ENCODE peak calls at places on chromosomes 7 and 10, in nine cellular contexts. C is right cardiac atrium; I is CD4-positive, alpha-beta T cell; M is GM23338; T is tibial nerve; P is left lung; E is gastrocnemius medialis; V is RWPE1; H is ascending aorta. B is an unnamed sample.

GRCh38 chr10:36254191-36254590 is 612.1 kb upstream of the FZD8 start:
- DNase-seq in C (peak), I (no peak), M (no peak), T (peak), P (peak), E (peak), V (peak), H (no peak), B (no peak)

GRCh38 chr7:94030634-94031033 is 26.5 kb upstream of the BET1 start:
- DNase-seq in C (no peak), I (no peak), M (no peak), T (no peak), P (no peak), E (no peak), V (no peak), H (no peak), B (no peak)

GRCh38 chr7:101590663-101591435 is 38.2 kb downstream of the MYL10 start:
- DNase-seq in C (no peak), I (no peak), M (no peak), T (no peak), P (no peak), E (no peak), V (no peak), H (no peak), B (no peak)

GRCh38 chr10:72275351-72276012 is 1.8 kb downstream of the DDIT4 start:
- DNase-seq in C (no peak), I (no peak), M (peak), T (no peak), P (peak), E (peak), V (no peak), H (no peak), B (no peak)

GRCh38 chr10:44963772-44964633 is 4.4 kb downstream of the RASSF4 start:
- DNase-seq in C (peak), I (no peak), M (peak), T (peak), P (no peak), E (peak), V (no peak), H (peak), B (peak)

GRCh38 chr10:30383366-30383765 is 34.3 kb upstream of the MTPAP start:
- DNase-seq in C (no peak), I (no peak), M (no peak), T (no peak), P (no peak), E (no peak), V (no peak), H (no peak), B (no peak)

GRCh38 chr10:94416896-94417295 is 14.6 kb downstream of the TBC1D12 start:
- DNase-seq in C (no peak), I (no peak), M (no peak), T (no peak), P (no peak), E (no peak), V (no peak), H (no peak), B (no peak)

GRCh38 chr7:25852249-25852994 is 299.6 kb upstream of the NFE2L3 start:
- DNase-seq in C (peak), I (no peak), M (peak), T (peak), P (peak), E (no peak), V (no peak), H (no peak), B (no peak)

GRCh38 chr7:84412161-84412969 is 217.8 kb upstream of the SEMA3A start:
- DNase-seq in C (no peak), I (no peak), M (no peak), T (no peak), P (no peak), E (no peak), V (peak), H (no peak), B (no peak)

GRCh38 chr7:100120518-100121085 is 1.2 kb downstream of the CNPY4 start:
- DNase-seq in C (no peak), I (no peak), M (no peak), T (no peak), P (no peak), E (no peak), V (no peak), H (no peak), B (no peak)

GRCh38 chr10:97525086-97525485 is 26.4 kb downstream of the UBTD1 start:
- DNase-seq in C (no peak), I (no peak), M (no peak), T (no peak), P (no peak), E (no peak), V (no peak), H (no peak), B (no peak)

GRCh38 chr7:130900471-130901076 is 166.6 kb upstream of the KLF14 start:
- DNase-seq in C (no peak), I (no peak), M (no peak), T (no peak), P (no peak), E (no peak), V (no peak), H (no peak), B (no peak)

GRCh38 chr7:130902755-130903357 is 168.8 kb upstream of the KLF14 start:
- DNase-seq in C (no peak), I (no peak), M (no peak), T (no peak), P (no peak), E (no peak), V (no peak), H (no peak), B (no peak)

GRCh38 chr7:130899638-130900401 is 165.8 kb upstream of the KLF14 start:
- DNase-seq in C (no peak), I (no peak), M (no peak), T (no peak), P (no peak), E (peak), V (no peak), H (no peak), B (no peak)

GRCh38 chr7:130903358-130903974 is 169.5 kb upstream of the KLF14 start:
- DNase-seq in C (no peak), I (no peak), M (no peak), T (no peak), P (no peak), E (peak), V (no peak), H (no peak), B (no peak)

GRCh38 chr7:130901209-130901783 is 167.3 kb upstream of the KLF14 start:
- DNase-seq in C (peak), I (no peak), M (no peak), T (no peak), P (peak), E (peak), V (peak), H (no peak), B (peak)
- H3K27ac ChIP-seq in C (peak), I (no peak), M (peak), T (peak), P (peak), E (peak), V (peak), H (peak), B (peak)

GRCh38 chr10:113027574-113028392 is 77.7 kb downstream of the TCF7L2 start:
- DNase-seq in C (no peak), I (no peak), M (peak), T (no peak), P (no peak), E (no peak), V (no peak), H (no peak), B (no peak)
- H3K27ac ChIP-seq in C (peak), I (no peak), M (peak), T (peak), P (peak), E (peak), V (no peak), H (peak), B (no peak)

GRCh38 chr7:47314728-47315601 is 266.9 kb downstream of the TNS3 start:
- DNase-seq in C (peak), I (no peak), M (no peak), T (no peak), P (no peak), E (peak), V (no peak), H (no peak), B (peak)
- H3K27ac ChIP-seq in C (peak), I (no peak), M (no peak), T (peak), P (peak), E (peak), V (peak), H (peak), B (peak)

GRCh38 chr10:61906502-61906901 is 5.0 kb downstream of the ARID5B start:
- DNase-seq in C (no peak), I (no peak), M (no peak), T (no peak), P (no peak), E (no peak), V (no peak), H (no peak), B (no peak)

GRCh38 chr10:61905837-61906236 is 4.3 kb downstream of the ARID5B start:
- DNase-seq in C (no peak), I (no peak), M (no peak), T (no peak), P (no peak), E (no peak), V (no peak), H (no peak), B (no peak)

GRCh38 chr10:61904711-61905445 is 3.4 kb downstream of the ARID5B start:
- DNase-seq in C (no peak), I (no peak), M (peak), T (no peak), P (no peak), E (no peak), V (peak), H (no peak), B (no peak)

GRCh38 chr10:61903991-61904350 is 2.5 kb downstream of the ARID5B start:
- DNase-seq in C (no peak), I (no peak), M (no peak), T (no peak), P (no peak), E (no peak), V (no peak), H (no peak), B (no peak)

DNA sequence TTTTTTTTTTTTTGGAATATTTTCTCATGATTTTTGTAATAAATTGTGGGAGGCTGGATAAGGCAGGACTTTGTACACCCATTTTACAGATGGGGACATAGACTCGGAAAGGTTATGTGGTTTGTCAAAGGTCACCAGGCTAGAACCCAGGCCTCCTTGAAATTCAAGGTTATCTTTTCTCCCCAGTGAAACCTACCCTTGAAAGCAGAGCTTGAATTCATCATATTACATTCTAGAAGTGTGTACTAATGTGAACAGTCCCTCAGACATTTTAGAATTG is 3.9 kb downstream of the ARID5B start:
- DNase-seq in C (no peak), I (no peak), M (no peak), T (no peak), P (no peak), E (no peak), V (no peak), H (no peak), B (no peak)
- H3K27ac ChIP-seq in C (no peak), I (no peak), M (no peak), T (no peak), P (peak), E (peak), V (no peak), H (peak), B (no peak)

GRCh38 chr7:18038391-18038790 is 10.7 kb upstream of the PRPS1L1 start:
- DNase-seq in C (no peak), I (no peak), M (no peak), T (no peak), P (no peak), E (no peak), V (no peak), H (no peak), B (no peak)

GRCh38 chr7:18040196-18040595 is 12.6 kb upstream of the PRPS1L1 start:
- DNase-seq in C (no peak), I (no peak), M (no peak), T (no peak), P (no peak), E (no peak), V (no peak), H (no peak), B (no peak)

GRCh38 chr7:18045171-18045570 is 17.5 kb upstream of the PRPS1L1 start:
- DNase-seq in C (no peak), I (no peak), M (no peak), T (no peak), P (no peak), E (no peak), V (no peak), H (no peak), B (no peak)

GRCh38 chr7:18037609-18038008 is 10.0 kb upstream of the PRPS1L1 start:
- DNase-seq in C (no peak), I (no peak), M (no peak), T (no peak), P (no peak), E (no peak), V (no peak), H (no peak), B (no peak)

GRCh38 chr7:18041202-18041601 is 13.6 kb upstream of the PRPS1L1 start:
- DNase-seq in C (no peak), I (no peak), M (no peak), T (no peak), P (no peak), E (no peak), V (no peak), H (no peak), B (no peak)
- H3K27ac ChIP-seq in C (no peak), I (no peak), M (no peak), T (no peak), P (no peak), E (no peak), V (no peak), H (no peak), B (no peak)

GRCh38 chr7:159141159-159141558 is 3.5 kb downstream of the VIPR2 start:
- DNase-seq in C (no peak), I (no peak), M (no peak), T (no peak), P (no peak), E (no peak), V (no peak), H (no peak), B (no peak)

GRCh38 chr7:159142204-159142603 is 2.5 kb downstream of the VIPR2 start:
- DNase-seq in C (no peak), I (no peak), M (peak), T (no peak), P (no peak), E (no peak), V (no peak), H (no peak), B (no peak)

GRCh38 chr7:159140170-159140910 is 4.3 kb downstream of the VIPR2 start:
- DNase-seq in C (no peak), I (no peak), M (peak), T (no peak), P (no peak), E (no peak), V (no peak), H (no peak), B (no peak)

GRCh38 chr7:159142730-159143129 is 1.9 kb downstream of the VIPR2 start:
- DNase-seq in C (no peak), I (no peak), M (no peak), T (no peak), P (no peak), E (no peak), V (no peak), H (no peak), B (no peak)

DNA sequence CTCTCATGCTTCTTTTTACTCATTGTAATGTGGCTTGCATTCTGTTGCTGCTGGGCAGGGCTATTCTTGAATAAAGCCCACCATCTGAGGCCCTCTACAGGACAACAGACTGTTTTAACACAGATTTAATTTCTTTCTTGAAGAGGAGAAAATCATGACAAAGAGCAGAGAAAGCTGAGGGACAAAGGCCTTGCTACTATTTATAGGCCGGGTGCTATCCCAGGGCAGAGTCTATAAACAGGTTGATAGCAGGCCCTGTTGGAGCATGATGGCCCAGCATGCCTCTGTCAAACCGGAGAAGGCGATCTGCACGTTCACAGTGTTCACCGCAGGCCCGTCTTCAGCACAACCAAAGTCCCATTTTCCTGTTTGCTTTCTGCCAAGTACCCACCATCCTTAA is 3.0 kb downstream of the VIPR2 start:
- DNase-seq in C (no peak), I (no peak), M (peak), T (no peak), P (no peak), E (peak), V (no peak), H (no peak), B (no peak)
- H3K27ac ChIP-seq in C (no peak), I (no peak), M (no peak), T (no peak), P (no peak), E (peak), V (no peak), H (no peak), B (no peak)